ENCODE peak calls at places on chromosome 21, in four cellular contexts. E is neural progenitor cell, A is left ventricle myocardium inferior, D is pancreas. C is an unnamed sample. For H3K27me3, the result is how much of the 10 kb centered on the place peaks cover.

GRCh38 chr21:38092033-38092432 is 164.8 kb upstream of the KCNJ15 start:
- DNase-seq in E (no peak), A (no peak), D (no peak), C (no peak)

GRCh38 chr21:14457762-14458161 is 74.8 kb upstream of the HSPA13 start:
- DNase-seq in E (no peak), A (no peak), D (no peak), C (no peak)

GRCh38 chr21:20856926-20857325 is 141.3 kb upstream of the NCAM2 start:
- DNase-seq in E (no peak), A (no peak), D (no peak), C (no peak)

GRCh38 chr21:43731891-43732711 is 13.2 kb downstream of the PDXK start:
- DNase-seq in E (no peak), A (no peak), D (no peak), C (no peak)

GRCh38 chr21:43884012-43884860 is 19.2 kb downstream of the AGPAT3 start:
- DNase-seq in E (peak), A (no peak), D (peak), C (no peak)

GRCh38 chr21:43880111-43880985 is 15.3 kb downstream of the AGPAT3 start:
- DNase-seq in E (no peak), A (no peak), D (peak), C (no peak)

GRCh38 chr21:8993943-8994639 is 1527.3 kb upstream of the TPTE start:
- DNase-seq in E (no peak), A (no peak), D (no peak), C (no peak)

GRCh38 chr21:28832013-28832714 is 160.5 kb downstream of the LTN1 start:
- DNase-seq in E (no peak), A (no peak), D (no peak), C (no peak)

GRCh38 chr21:14566889-14567288 is 20.8 kb upstream of the SAMSN1 start:
- DNase-seq in E (no peak), A (no peak), D (no peak), C (no peak)

GRCh38 chr21:21860888-21861287 is 862.7 kb downstream of the NCAM2 start:
- DNase-seq in E (no peak), A (no peak), D (no peak), C (no peak)

GRCh38 chr21:18725653-18726052 is 322.1 kb upstream of the TMPRSS15 start:
- DNase-seq in E (peak), A (no peak), D (no peak), C (no peak)

GRCh38 chr21:38434913-38435533 is 63.3 kb downstream of the ERG start:
- DNase-seq in E (no peak), A (no peak), D (no peak), C (no peak)

GRCh38 chr21:36080386-36080785 is 10.6 kb downstream of the CBR1 start:
- DNase-seq in E (no peak), A (no peak), D (no peak), C (no peak)

GRCh38 chr21:34189506-34189905 is 116.1 kb downstream of the MRPS6 start:
- DNase-seq in E (peak), A (no peak), D (no peak), C (no peak)

DNA sequence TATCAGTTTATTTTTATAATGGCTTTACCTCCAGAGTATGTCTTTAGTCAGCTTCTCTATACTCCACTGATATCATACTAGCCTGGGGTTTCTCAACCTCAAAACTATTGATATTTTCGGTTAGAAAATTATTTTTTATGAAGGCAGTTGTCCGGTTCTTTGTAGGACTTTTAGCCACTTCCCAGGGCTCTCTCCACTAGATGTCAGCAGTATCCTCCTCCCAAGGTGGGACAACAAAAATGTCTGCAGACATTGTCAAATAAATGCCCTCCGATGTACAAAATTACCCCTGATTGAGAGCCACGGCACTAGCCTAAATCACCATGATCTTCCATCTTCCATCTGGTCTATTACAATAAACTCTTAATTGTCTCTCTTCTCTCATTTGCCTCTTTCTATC is 4.1 kb upstream of the GRIK1 start:
- DNase-seq in E (peak), A (no peak), D (no peak), C (no peak)
- TF ChIP-seq CTCF in E (peak), A (peak), D (no peak), C (peak)

GRCh38 chr21:39714331-39714730 is 30.7 kb upstream of the IGSF5 start:
- DNase-seq in E (no peak), A (no peak), D (no peak), C (no peak)

GRCh38 chr21:39713905-39714304 is 31.1 kb upstream of the IGSF5 start:
- DNase-seq in E (no peak), A (no peak), D (no peak), C (peak)

GRCh38 chr21:39710866-39711265 is 34.1 kb upstream of the IGSF5 start:
- DNase-seq in E (no peak), A (no peak), D (no peak), C (no peak)

GRCh38 chr21:39715804-39716397 is 29.1 kb upstream of the IGSF5 start:
- DNase-seq in E (peak), A (peak), D (peak), C (peak)

DNA sequence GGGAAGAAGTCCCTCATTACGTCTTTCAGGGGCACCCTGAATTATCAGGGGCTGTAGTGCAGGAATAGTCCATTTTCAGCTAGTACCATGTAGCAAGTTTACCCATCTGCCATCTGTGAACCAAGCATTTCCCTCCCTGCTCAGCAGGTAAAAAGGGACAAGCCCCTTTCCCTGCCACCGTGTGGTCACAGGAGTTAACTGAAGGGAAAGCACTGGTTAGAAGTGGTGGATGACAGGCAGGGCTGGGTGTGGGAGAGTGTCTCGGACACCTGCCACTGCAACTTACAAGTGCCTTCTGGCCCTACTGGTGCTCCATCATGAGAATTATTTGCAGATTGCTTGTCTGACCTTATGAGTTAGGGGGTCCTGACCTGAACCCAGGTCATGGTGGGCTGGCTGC is 32.0 kb upstream of the IGSF5 start:
- DNase-seq in E (peak), A (no peak), D (peak), C (no peak)
- H3K27me3 ChIP-seq in E (under half), A (under half), D (under half), C (under half)

DNA sequence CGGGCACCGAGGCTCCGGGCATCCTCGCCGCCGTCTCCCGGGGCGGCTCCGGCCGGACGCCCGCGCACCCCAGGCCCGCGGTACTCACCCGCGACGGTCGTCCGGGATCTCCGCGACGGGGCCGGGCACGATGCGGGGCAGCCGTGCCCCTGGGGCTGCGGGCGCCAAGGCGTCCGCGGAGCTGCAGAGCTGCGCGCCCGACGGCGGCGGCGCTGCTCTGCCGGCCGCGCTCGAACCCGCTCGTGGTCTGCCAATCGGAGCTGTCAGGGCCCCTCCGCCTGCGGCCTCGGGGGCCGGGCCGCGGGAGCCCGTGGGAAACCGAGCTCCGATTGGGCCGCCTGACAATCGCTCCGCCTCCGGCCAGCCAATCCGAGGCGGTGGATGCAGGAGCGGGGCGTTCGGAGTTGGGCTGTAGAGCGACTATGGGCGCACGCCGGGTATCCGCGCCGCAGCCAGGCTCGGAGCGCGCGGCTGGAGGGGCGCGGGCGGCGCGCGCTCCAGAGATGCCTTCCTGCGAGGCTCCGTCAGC is 100.6 kb upstream of the SOD1 start:
- DNase-seq in E (peak), A (peak), D (peak), C (peak)
- TF ChIP-seq CTCF in E (peak), A (peak), D (no peak), C (no peak)

GRCh38 chr21:31278511-31279155 is 65.4 kb downstream of the TIAM1 start:
- DNase-seq in E (no peak), A (no peak), D (no peak), C (no peak)
- H3K27me3 ChIP-seq in E (under half), A (under half), D (under half), C (under half)

GRCh38 chr21:17269760-17270159 is 243.1 kb upstream of the CXADR start:
- DNase-seq in E (no peak), A (no peak), D (no peak), C (no peak)

GRCh38 chr21:17270234-17270633 is 242.6 kb upstream of the CXADR start:
- DNase-seq in E (peak), A (peak), D (no peak), C (no peak)
- TF ChIP-seq CTCF in E (peak), A (peak), D (no peak), C (peak)

GRCh38 chr21:44930543-44930981 is 9.3 kb upstream of the SLX9 start:
- DNase-seq in E (no peak), A (peak), D (no peak), C (peak)

GRCh38 chr21:44927587-44928461 is 7.1 kb upstream of the ITGB2 start:
- DNase-seq in E (no peak), A (peak), D (no peak), C (peak)

GRCh38 chr21:44929799-44930542 is 9.3 kb upstream of the ITGB2 start:
- DNase-seq in E (no peak), A (peak), D (no peak), C (no peak)

GRCh38 chr21:44931137-44931500 is 8.7 kb upstream of the SLX9 start:
- DNase-seq in E (no peak), A (peak), D (no peak), C (no peak)

DNA sequence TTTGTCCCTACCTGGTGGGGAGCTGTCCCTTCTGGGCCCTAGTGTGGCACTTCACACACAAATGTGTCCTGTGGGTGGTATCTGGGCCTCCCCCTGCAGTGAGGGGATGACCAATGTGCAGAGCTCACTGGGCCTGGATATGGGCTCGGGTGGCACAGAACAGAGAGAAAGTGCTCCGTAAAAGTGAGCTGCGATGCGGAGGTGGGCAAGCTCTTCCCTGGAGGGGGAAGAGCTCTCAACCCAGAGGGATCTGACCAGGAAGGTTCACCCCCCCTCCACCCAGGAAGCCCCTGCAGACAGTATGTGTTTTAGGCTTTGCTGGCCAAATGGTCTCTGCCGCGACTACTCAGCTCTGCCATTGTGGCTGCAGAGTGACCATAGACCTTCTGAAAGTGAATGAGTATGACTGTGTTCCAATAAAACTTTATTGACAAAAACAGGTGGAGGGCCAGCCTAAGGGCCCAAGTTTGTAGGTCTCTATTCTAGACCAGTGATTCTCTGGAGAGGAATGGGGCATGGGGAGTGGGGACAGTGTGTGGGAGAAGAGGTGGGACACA is 8.6 kb upstream of the ITGB2 start:
- DNase-seq in E (no peak), A (no peak), D (no peak), C (no peak)
- H3K27me3 ChIP-seq in E (half or more), A (half or more), D (under half), C (under half)

DNA sequence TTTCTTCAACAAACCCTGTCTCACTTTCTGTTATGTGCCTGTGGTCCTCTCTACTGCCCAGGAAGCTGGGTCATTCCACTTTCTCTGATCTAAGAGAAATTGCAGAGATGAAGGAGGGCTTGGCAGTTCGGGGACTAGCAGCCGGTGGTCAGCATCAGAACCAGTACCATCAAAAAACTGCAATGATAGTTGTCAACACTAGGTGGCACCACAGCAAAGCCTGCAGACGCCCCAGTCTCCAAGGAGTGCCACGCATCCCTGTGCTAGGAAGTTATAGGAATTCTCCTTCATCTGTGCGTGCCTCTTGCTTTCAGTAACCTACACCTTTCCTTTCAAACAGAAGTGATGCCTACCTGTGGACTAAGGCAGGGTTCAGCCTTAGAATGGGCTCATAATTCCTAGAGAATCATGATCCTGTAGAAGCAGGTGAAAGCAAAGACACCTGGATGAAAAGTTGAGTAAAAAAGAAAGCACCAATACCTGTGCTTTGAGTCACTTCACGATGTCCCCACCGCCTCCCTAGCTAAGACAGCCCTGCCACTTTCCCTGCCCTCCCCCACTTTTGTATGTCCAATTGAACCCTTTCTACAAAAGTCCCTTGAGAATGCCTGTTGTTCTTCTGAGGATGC is 129.2 kb downstream of the ADAMTS1 start:
- DNase-seq in E (peak), A (peak), D (peak), C (peak)
- TF ChIP-seq CTCF in E (peak), A (peak), D (peak), C (peak)

GRCh38 chr21:41425588-41425953 is 468 bp upstream of the MX1 start:
- DNase-seq in E (no peak), A (no peak), D (no peak), C (no peak)
- H3K27me3 ChIP-seq in E (half or more), A (under half), D (under half), C (under half)

C was measured in heart right ventricle.